ENCODE peak calls at places on chromosomes 2 and 18, in seven cellular contexts. M is WTC11, Y is fibroblast of mammary gland, W is kidney, E is nephron progenitor cell, B is fibroblast of lung, S is neural crest cell. X is an unnamed sample.

GRCh38 chr18:26459884-26460283 is 88.5 kb downstream of the KCTD1 start:
- DNase-seq in B (no peak), M (no peak), E (no peak), S (no peak), W (no peak), Y (no peak), X (no peak)

GRCh38 chr2:215830313-215830712 is 183.0 kb downstream of the MREG start:
- DNase-seq in Y (peak; percentile 96), W (no peak), S (no peak), M (no peak), B (peak; percentile 86), E (no peak), X (peak; percentile 79)

GRCh38 chr2:197975956-197976519 is 171.6 kb downstream of the PLCL1 start:
- DNase-seq in M (no peak), W (no peak), S (no peak), E (no peak), Y (no peak), B (peak; percentile 16), X (peak; percentile 23)

GRCh38 chr2:81260320-81260719 is 955.8 kb upstream of the LRRTM1 start:
- DNase-seq in S (no peak), E (no peak), M (no peak), B (peak; percentile 1), W (no peak), Y (no peak), X (no peak)

GRCh38 chr2:180776924-180777323 is 203.5 kb upstream of the UBE2E3 start:
- DNase-seq in E (no peak), S (no peak), Y (no peak), W (no peak), M (no peak), B (peak; percentile 74), X (peak; percentile 21)

GRCh38 chr2:146579154-146579930 is 1265.5 kb upstream of the ACVR2A start:
- DNase-seq in M (no peak), Y (peak; percentile 47), S (no peak), E (no peak), W (no peak), B (peak; percentile 75), X (peak; percentile 73)

GRCh38 chr2:45329045-45329677 is 281.9 kb downstream of the SRBD1 start:
- DNase-seq in S (no peak), Y (peak; percentile 50), M (no peak), B (peak; percentile 46), W (no peak), E (no peak), X (peak; percentile 25)

GRCh38 chr2:221500501-221501209 is 71.4 kb downstream of the EPHA4 start:
- DNase-seq in W (no peak), S (no peak), B (peak; percentile 33), M (no peak), E (no peak), Y (no peak), X (no peak)

GRCh38 chr2:241256168-241256545 is 59.3 kb downstream of the HDLBP start:
- DNase-seq in Y (no peak), B (no peak), E (no peak), M (no peak), W (no peak), S (no peak), X (no peak)

GRCh38 chr2:68344031-68344430 is 21.1 kb upstream of the PLEK start:
- DNase-seq in E (no peak), M (no peak), W (no peak), S (no peak), Y (no peak), B (no peak), X (no peak)

GRCh38 chr2:230721712-230722111 is 9.1 kb downstream of the CAB39 start:
- DNase-seq in E (no peak), W (no peak), Y (no peak), S (no peak), M (no peak), B (peak; percentile 56), X (peak; percentile 77)

GRCh38 chr2:56130463-56131070 is 53.2 kb upstream of the CCDC85A start:
- DNase-seq in M (peak; percentile 39), E (peak; percentile 27), S (no peak), Y (peak; percentile 54), B (peak; percentile 20), W (no peak), X (peak; percentile 60)

GRCh38 chr2:233818639-233819621 is 35.4 kb downstream of the HJURP start:
- DNase-seq in M (no peak), E (no peak), B (no peak), W (peak; percentile 31), Y (no peak), S (no peak), X (no peak)

GRCh38 chr2:217366996-217367395 is 507.1 kb upstream of the TNP1 start:
- DNase-seq in E (no peak), B (peak; percentile 52), S (no peak), Y (no peak), W (no peak), M (no peak), X (no peak)

GRCh38 chr2:25309402-25309801 is 32.3 kb downstream of the DNMT3A start:
- DNase-seq in S (peak; percentile 64), E (peak; percentile 62), B (peak; percentile 35), M (peak; percentile 78), Y (peak; percentile 65), W (no peak), X (peak; percentile 44)

GRCh38 chr2:46776687-46777327 is 138.8 kb downstream of the MCFD2 start:
- DNase-seq in M (peak; percentile 68), S (peak; percentile 41), Y (peak; percentile 79), W (no peak), B (peak; percentile 67), E (peak; percentile 50), X (peak; percentile 69)

GRCh38 chr2:79860233-79861058 is 347.6 kb downstream of the CTNNA2 start:
- DNase-seq in E (no peak), Y (peak; percentile 39), W (no peak), S (no peak), B (peak; percentile 23), M (no peak), X (peak; percentile 29)

GRCh38 chr2:79855264-79856006 is 342.6 kb downstream of the CTNNA2 start:
- DNase-seq in Y (peak; percentile 7), E (no peak), S (no peak), B (peak; percentile 25), M (peak; percentile 67), W (no peak), X (peak; percentile 12)

GRCh38 chr2:79861059-79861374 is 348.2 kb downstream of the CTNNA2 start:
- DNase-seq in S (no peak), E (no peak), W (no peak), Y (no peak), M (no peak), B (no peak), X (no peak)

GRCh38 chr2:79862756-79863155 is 349.9 kb downstream of the CTNNA2 start:
- DNase-seq in M (no peak), E (no peak), B (no peak), S (no peak), W (no peak), Y (no peak), X (no peak)

DNA sequence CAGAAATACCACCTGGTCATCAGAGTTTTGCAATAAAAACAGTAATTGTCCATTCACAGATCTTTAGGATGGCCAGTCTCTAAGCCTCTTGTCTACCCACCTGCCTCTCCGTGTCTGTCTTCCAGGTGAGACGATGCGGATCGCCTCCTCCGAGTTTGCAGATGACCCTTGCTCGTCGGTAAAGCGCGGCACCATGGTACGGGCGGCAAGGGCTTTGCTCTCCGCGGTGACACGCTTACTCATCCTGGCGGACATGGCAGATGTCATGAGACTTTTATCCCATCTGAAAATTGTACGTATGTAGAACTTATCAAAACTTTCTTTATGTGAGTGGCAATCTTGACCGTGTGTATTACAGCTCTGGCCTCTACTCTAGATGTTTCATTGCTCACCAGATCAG is 345.0 kb downstream of the CTNNA2 start:
- DNase-seq in W (no peak), M (no peak), Y (no peak), E (no peak), S (no peak), B (no peak), X (no peak)
- TF ChIP-seq CTCF in W (no peak), M (no peak), Y (no peak), E (no peak), S (no peak), B (no peak), X (no peak)

DNA sequence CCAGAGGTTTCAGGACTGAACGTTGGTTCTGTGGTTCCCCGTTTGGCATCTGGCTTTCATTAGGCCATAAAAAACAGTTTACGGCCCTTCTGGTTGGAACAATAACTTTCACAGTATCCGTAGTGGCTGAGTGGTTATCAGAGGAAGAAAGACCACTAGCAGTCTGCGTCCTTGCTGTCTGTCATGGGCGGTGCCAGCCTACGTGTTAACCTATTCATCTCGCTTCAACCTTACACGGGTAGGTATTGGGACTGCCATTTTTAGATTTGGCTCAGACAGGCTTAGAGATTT is 42.6 kb upstream of the ROCK2 start:
- DNase-seq in S (no peak), Y (peak; percentile 52), W (no peak), B (no peak), M (no peak), E (no peak), X (peak; percentile 89)
- TF ChIP-seq CTCF in S (no peak), Y (no peak), W (no peak), B (no peak), M (no peak), E (no peak), X (no peak)

GRCh38 chr18:50307738-50308470 is 20.4 kb upstream of the CXXC1 start:
- DNase-seq in S (peak; percentile 73), M (peak; percentile 92), B (peak; percentile 84), Y (peak; percentile 98), E (peak; percentile 73), W (peak; percentile 96), X (peak; percentile 87)

GRCh38 chr18:50310080-50310479 is 22.6 kb upstream of the CXXC1 start:
- DNase-seq in Y (no peak), W (no peak), E (no peak), S (no peak), M (no peak), B (no peak), X (no peak)

GRCh38 chr18:50311573-50312106 is 24.1 kb upstream of the CXXC1 start:
- DNase-seq in M (no peak), W (no peak), Y (no peak), B (no peak), E (no peak), S (no peak), X (no peak)

GRCh38 chr18:50306944-50307343 is 19.5 kb upstream of the CXXC1 start:
- DNase-seq in B (peak; percentile 91), S (no peak), M (no peak), E (no peak), W (no peak), Y (peak; percentile 77), X (peak; percentile 58)

DNA sequence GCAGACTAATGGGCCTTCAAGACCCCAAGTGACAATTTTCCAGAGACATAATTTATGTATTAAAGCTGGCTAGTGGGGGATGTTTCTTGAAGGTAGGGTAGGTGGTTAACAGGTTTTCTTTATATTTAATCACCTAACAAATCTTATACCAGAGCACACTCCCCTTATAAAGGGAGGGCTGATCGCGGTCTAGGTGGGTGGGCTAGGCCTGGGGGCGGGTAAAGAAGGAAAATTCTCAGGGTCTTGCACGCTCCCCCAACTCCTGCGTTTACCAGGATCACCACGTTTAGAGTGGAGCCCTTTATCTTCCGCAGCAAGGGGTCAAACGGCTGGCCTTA is 19.9 kb upstream of the CXXC1 start:
- DNase-seq in W (no peak), E (no peak), B (no peak), Y (no peak), S (no peak), M (no peak), X (no peak)
- TF ChIP-seq CTCF in W (no peak), E (no peak), B (no peak), Y (no peak), S (no peak), M (no peak), X (no peak)

DNA sequence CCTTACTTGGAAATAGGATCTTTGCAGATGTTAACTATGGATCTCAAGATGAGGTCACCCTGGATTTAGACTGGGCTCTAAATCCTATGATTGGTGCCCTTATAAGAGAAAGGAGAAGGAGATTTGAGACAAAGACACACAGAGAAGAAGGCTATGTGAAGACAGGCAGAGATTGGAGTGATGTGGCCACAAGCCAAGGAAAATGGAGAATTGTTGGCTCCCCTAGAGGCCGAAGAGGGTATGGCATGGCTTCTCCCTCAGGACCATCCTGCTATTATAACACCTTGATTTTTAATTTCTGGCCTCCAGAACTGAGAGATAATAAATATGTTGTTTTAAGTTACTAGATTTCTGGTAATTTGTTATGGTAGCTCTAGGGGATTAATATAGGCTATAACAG is 7.6 kb downstream of the CYBRD1 start:
- DNase-seq in Y (peak; percentile 34), S (no peak), M (no peak), W (no peak), E (no peak), B (no peak), X (no peak)
- TF ChIP-seq CTCF in Y (peak; percentile 77), S (peak; percentile 64), M (peak; percentile 85), W (peak; percentile 11), E (peak; percentile 35), B (peak; percentile 47), X (peak; percentile 54)

X was measured in AG10803.